ENCODE peak calls at places on chromosomes 4 and X, in six cellular contexts. R is WTC11, B is A549, G is H1, Q is K562, O is HepG2. V is an unnamed sample.
A peak's percentile ranks its signal among the peaks of the same experiment; 100 is the strongest.

GRCh38 chrX:19987856-19988255 is 3.0 kb downstream of the BCLAF3 start:
- DNase-seq in O (no peak), Q (no peak), G (no peak), B (no peak), R (no peak), V (no peak)

GRCh38 chr4:76606662-76607265 is 171.7 kb downstream of the SHROOM3 start:
- DNase-seq in Q (no peak), B (no peak), O (no peak), R (no peak), G (no peak), V (no peak)

GRCh38 chrX:39165773-39166172 is 364.5 kb downstream of the MID1IP1 start:
- DNase-seq in O (no peak), G (no peak), Q (no peak), B (no peak), R (no peak), V (no peak)

GRCh38 chrX:34365482-34365881 is 233.4 kb upstream of the FAM47A start:
- DNase-seq in G (no peak), B (peak; percentile 4), O (no peak), R (peak; percentile 12), Q (no peak), V (peak; percentile 65)

GRCh38 chr4:66565796-66566195 is 895.5 kb upstream of the EPHA5 start:
- DNase-seq in B (peak; percentile 41), O (no peak), Q (no peak), G (no peak), R (no peak), V (no peak)

GRCh38 chrX:63686878-63687714 is 97.9 kb downstream of the ARHGEF9 start:
- DNase-seq in G (peak; percentile 43), B (peak; percentile 30), Q (peak; percentile 26), O (peak; percentile 23), R (peak; percentile 13), V (peak; percentile 38)

GRCh38 chr4:78136109-78137081 is 79.3 kb downstream of the FRAS1 start:
- DNase-seq in O (peak; percentile 92), Q (no peak), B (peak; percentile 35), R (no peak), G (no peak), V (no peak)

GRCh38 chr4:186904104-186904503 is 180.4 kb upstream of the FAT1 start:
- DNase-seq in O (peak; percentile 47), G (no peak), Q (no peak), R (no peak), B (peak; percentile 76), V (peak; percentile 29)

GRCh38 chrX:19990519-19991349 is at the start of gene BCLAF3:
- DNase-seq in O (peak; percentile 79), Q (peak; percentile 91), G (peak; percentile 90), B (peak; percentile 90), R (peak; percentile 85), V (peak; percentile 76)

GRCh38 chr4:85498068-85498733 is 23.3 kb downstream of the ARHGAP24 start:
- DNase-seq in Q (no peak), G (no peak), R (no peak), O (no peak), B (peak; percentile 79), V (no peak)

DNA sequence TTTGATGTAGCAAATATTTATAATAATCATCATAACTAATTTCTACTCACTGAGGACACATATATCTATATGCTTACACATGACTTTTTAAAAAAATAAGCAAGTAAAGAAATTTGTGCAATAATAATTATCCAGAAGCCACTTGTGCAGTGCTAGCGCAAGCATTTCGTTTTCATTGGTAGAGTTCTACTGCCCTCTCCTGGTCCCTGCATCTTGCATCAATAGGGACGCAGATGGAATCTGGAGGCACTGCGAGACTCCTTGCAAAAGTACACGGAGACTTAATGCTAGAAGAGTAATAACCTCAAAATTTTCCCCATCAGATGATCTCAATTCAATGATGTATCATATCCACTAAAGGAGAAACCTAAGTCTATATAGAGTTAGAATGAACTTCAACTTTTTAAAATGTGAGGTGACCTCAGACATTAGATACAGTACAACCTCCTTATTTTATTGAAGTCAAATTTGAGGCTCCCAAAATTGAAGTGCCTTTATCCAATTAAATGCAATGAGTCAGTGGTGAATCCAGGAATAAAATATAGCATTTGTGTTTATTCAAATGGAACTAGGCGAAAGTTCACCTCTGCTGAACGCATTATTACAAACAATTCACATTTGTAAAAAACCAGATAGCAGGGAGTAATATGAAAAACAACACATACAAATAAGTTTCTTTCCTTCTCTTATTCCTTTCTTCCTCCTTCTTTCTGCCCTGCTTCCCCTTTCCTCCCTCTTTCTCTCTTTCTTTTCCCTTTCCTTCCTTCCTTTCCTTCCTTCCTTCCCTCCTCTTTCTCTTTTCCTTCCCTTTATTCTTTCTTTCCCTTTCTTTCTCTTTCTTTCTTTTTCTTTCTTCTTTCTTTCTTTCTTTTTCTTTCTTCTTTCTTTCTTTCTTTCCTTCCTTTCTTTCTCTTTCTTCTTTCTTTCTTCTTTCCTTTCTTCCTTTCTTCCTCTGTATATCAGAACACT is 450.0 kb downstream of the ANKRD50 start:
- DNase-seq in G (peak; percentile 52), R (peak; percentile 43), Q (peak; percentile 77), O (peak; percentile 53), B (peak; percentile 77), V (peak; percentile 86)
- TF ChIP-seq JUN in G (no peak), R (no peak), Q (no peak), O (no peak), B (no peak), V (no peak)

GRCh38 chr4:1255151-1255550 is 6.2 kb upstream of the CTBP1 start:
- DNase-seq in B (no peak), R (no peak), O (no peak), Q (no peak), G (no peak), V (no peak)
- TF ChIP-seq MAX in B (no peak), R (no peak), O (no peak), Q (no peak), G (no peak), V (no peak)

GRCh38 chrX:6810796-6811195 is 275.9 kb upstream of the VCX3A start:
- DNase-seq in B (no peak), R (no peak), O (no peak), Q (no peak), G (no peak), V (no peak)

GRCh38 chrX:6812087-6812486 is 277.2 kb upstream of the VCX3A start:
- DNase-seq in O (no peak), R (no peak), G (no peak), Q (no peak), B (no peak), V (no peak)

GRCh38 chrX:6813836-6814370 is 279.0 kb upstream of the VCX3A start:
- DNase-seq in R (peak; percentile 27), G (peak; percentile 48), O (no peak), B (no peak), Q (no peak), V (no peak)
- TF ChIP-seq JUN in R (no peak), G (no peak), O (no peak), B (no peak), Q (no peak), V (no peak)

GRCh38 chrX:46040001-46040400 is 505.2 kb downstream of the ZNF674 start:
- DNase-seq in B (no peak), O (no peak), R (no peak), Q (no peak), G (no peak), V (no peak)

GRCh38 chrX:46044486-46044885 is 500.7 kb downstream of the ZNF674 start:
- DNase-seq in Q (no peak), R (no peak), G (no peak), B (no peak), O (no peak), V (no peak)

GRCh38 chrX:46034868-46035267 is 510.4 kb downstream of the ZNF674 start:
- DNase-seq in O (no peak), R (no peak), Q (no peak), B (no peak), G (no peak), V (no peak)

GRCh38 chrX:46036508-46036907 is 508.7 kb downstream of the ZNF674 start:
- DNase-seq in O (no peak), G (no peak), R (no peak), Q (no peak), B (no peak), V (no peak)

DNA sequence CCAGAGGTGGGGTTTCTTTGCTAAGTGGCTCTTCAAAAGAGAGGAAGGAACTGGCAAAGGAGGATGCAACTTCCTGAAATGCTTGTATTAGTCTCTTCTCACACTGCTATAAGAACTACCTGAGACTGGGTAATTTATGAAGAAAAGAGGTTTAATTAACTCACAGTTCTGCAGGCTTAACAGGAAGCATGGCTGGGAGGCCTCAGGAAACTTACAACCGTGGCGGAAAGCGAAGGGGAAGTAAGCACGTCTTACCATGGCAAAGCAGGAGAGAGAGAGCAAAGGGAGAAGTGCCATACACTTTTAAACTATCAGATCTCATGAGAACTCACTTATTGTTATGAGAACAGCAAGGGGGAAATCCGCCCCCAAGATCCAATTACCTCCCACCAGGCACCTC is 505.7 kb downstream of the ZNF674 start:
- DNase-seq in O (no peak), Q (no peak), G (no peak), R (no peak), B (no peak), V (no peak)
- TF ChIP-seq MAX in O (no peak), Q (no peak), G (no peak), R (no peak), B (no peak), V (no peak)

V was measured in endothelial cell of umbilical vein.